ENCODE peak calls at places on chromosomes 12 and 14, in eight cellular contexts. One of them, this sample, is unnamed. For H3K27me3, the result is how much of the 10 kb centered on the place peaks cover.

GRCh38 chr12:53325539-53326061 is 4.2 kb upstream of the AAAS start:
- DNase-seq in heart left ventricle: no peak
- DNase-seq in Peyer's patch: peak
- DNase-seq in IMR-90: no peak
- DNase-seq in fibroblast of lung: no peak
- DNase-seq in right atrium auricular region: peak
- DNase-seq in left ventricle myocardium inferior: peak
- DNase-seq in CD8-positive, alpha-beta memory T cell: no peak
- DNase-seq in this sample: peak

GRCh38 chr14:52079239-52079956 is 10.5 kb upstream of the NID2 start:
- DNase-seq in heart left ventricle: no peak
- DNase-seq in Peyer's patch: no peak
- DNase-seq in IMR-90: peak
- DNase-seq in fibroblast of lung: no peak
- DNase-seq in right atrium auricular region: no peak
- DNase-seq in left ventricle myocardium inferior: no peak
- DNase-seq in CD8-positive, alpha-beta memory T cell: no peak
- DNase-seq in this sample: no peak

GRCh38 chr12:109737631-109738030 is 24.0 kb downstream of the FAM222A start:
- DNase-seq in heart left ventricle: peak
- DNase-seq in Peyer's patch: no peak
- DNase-seq in IMR-90: no peak
- DNase-seq in fibroblast of lung: no peak
- DNase-seq in right atrium auricular region: no peak
- DNase-seq in left ventricle myocardium inferior: no peak
- DNase-seq in CD8-positive, alpha-beta memory T cell: no peak
- DNase-seq in this sample: peak

GRCh38 chr12:42017036-42017435 is 127.6 kb downstream of the GXYLT1 start:
- DNase-seq in heart left ventricle: no peak
- DNase-seq in Peyer's patch: no peak
- DNase-seq in IMR-90: no peak
- DNase-seq in fibroblast of lung: no peak
- DNase-seq in right atrium auricular region: no peak
- DNase-seq in left ventricle myocardium inferior: no peak
- DNase-seq in CD8-positive, alpha-beta memory T cell: no peak
- DNase-seq in this sample: no peak

GRCh38 chr12:120546050-120546386 is 11.9 kb downstream of the RNF10 start:
- DNase-seq in heart left ventricle: no peak
- DNase-seq in Peyer's patch: no peak
- DNase-seq in IMR-90: no peak
- DNase-seq in fibroblast of lung: no peak
- DNase-seq in right atrium auricular region: no peak
- DNase-seq in left ventricle myocardium inferior: no peak
- DNase-seq in CD8-positive, alpha-beta memory T cell: no peak
- DNase-seq in this sample: no peak

GRCh38 chr12:122437656-122438121 is 15.2 kb upstream of the CLIP1 start:
- DNase-seq in heart left ventricle: peak
- DNase-seq in Peyer's patch: no peak
- DNase-seq in IMR-90: peak
- DNase-seq in fibroblast of lung: peak
- DNase-seq in right atrium auricular region: peak
- DNase-seq in left ventricle myocardium inferior: peak
- DNase-seq in CD8-positive, alpha-beta memory T cell: no peak
- DNase-seq in this sample: peak

GRCh38 chr14:36524874-36525745 is 5.1 kb upstream of the NKX2-1 start:
- DNase-seq in heart left ventricle: no peak
- DNase-seq in Peyer's patch: no peak
- DNase-seq in IMR-90: no peak
- DNase-seq in fibroblast of lung: no peak
- DNase-seq in right atrium auricular region: no peak
- DNase-seq in left ventricle myocardium inferior: no peak
- DNase-seq in CD8-positive, alpha-beta memory T cell: no peak
- DNase-seq in this sample: no peak

GRCh38 chr12:124630791-124631313 is 63.4 kb upstream of the NCOR2 start:
- DNase-seq in heart left ventricle: no peak
- DNase-seq in Peyer's patch: no peak
- DNase-seq in IMR-90: no peak
- DNase-seq in fibroblast of lung: no peak
- DNase-seq in right atrium auricular region: no peak
- DNase-seq in left ventricle myocardium inferior: no peak
- DNase-seq in CD8-positive, alpha-beta memory T cell: no peak
- DNase-seq in this sample: no peak

GRCh38 chr14:36238666-36239363 is 62.3 kb upstream of the PTCSC3 start:
- DNase-seq in heart left ventricle: no peak
- DNase-seq in Peyer's patch: no peak
- DNase-seq in IMR-90: peak
- DNase-seq in fibroblast of lung: peak
- DNase-seq in right atrium auricular region: no peak
- DNase-seq in left ventricle myocardium inferior: no peak
- DNase-seq in CD8-positive, alpha-beta memory T cell: no peak
- DNase-seq in this sample: no peak

GRCh38 chr12:51028126-51028810 is 2.1 kb upstream of the SLC11A2 start:
- DNase-seq in heart left ventricle: no peak
- DNase-seq in Peyer's patch: no peak
- DNase-seq in IMR-90: peak
- DNase-seq in fibroblast of lung: peak
- DNase-seq in right atrium auricular region: no peak
- DNase-seq in left ventricle myocardium inferior: no peak
- DNase-seq in CD8-positive, alpha-beta memory T cell: no peak
- DNase-seq in this sample: no peak

GRCh38 chr12:51025182-51025747 is 919 bp downstream of the SLC11A2 start:
- DNase-seq in heart left ventricle: no peak
- DNase-seq in Peyer's patch: no peak
- DNase-seq in IMR-90: no peak
- DNase-seq in fibroblast of lung: peak
- DNase-seq in right atrium auricular region: no peak
- DNase-seq in left ventricle myocardium inferior: no peak
- DNase-seq in CD8-positive, alpha-beta memory T cell: peak
- DNase-seq in this sample: no peak

GRCh38 chr12:51025748-51026654 is at the start of gene SLC11A2:
- DNase-seq in heart left ventricle: peak
- DNase-seq in Peyer's patch: peak
- DNase-seq in IMR-90: peak
- DNase-seq in fibroblast of lung: peak
- DNase-seq in right atrium auricular region: peak
- DNase-seq in left ventricle myocardium inferior: peak
- DNase-seq in CD8-positive, alpha-beta memory T cell: peak
- DNase-seq in this sample: peak

GRCh38 chr12:51027342-51027835 is 1.2 kb upstream of the SLC11A2 start:
- DNase-seq in heart left ventricle: no peak
- DNase-seq in Peyer's patch: no peak
- DNase-seq in IMR-90: no peak
- DNase-seq in fibroblast of lung: no peak
- DNase-seq in right atrium auricular region: no peak
- DNase-seq in left ventricle myocardium inferior: no peak
- DNase-seq in CD8-positive, alpha-beta memory T cell: no peak
- DNase-seq in this sample: no peak

DNA sequence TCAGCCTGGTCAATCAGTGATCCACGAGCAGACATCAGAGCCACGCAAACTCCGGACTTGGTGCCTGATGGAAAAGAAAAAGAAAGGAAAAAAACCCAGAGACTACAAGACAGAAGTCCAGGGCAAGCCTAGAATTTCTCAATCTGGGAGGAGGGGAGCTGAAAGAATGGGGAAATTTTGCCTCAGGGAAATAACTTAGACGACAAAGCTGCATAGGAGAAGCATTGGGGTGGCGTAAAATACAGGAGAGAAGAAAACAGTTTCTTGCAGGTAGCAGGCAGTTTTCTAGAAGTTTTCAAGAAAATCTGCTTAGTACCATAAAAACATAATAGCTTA is 2.6 kb upstream of the SLC11A2 start:
- DNase-seq in heart left ventricle: no peak
- DNase-seq in Peyer's patch: no peak
- DNase-seq in IMR-90: no peak
- DNase-seq in fibroblast of lung: no peak
- DNase-seq in right atrium auricular region: no peak
- DNase-seq in left ventricle myocardium inferior: no peak
- DNase-seq in CD8-positive, alpha-beta memory T cell: no peak
- DNase-seq in this sample: no peak
- H3K4me3 ChIP-seq in heart left ventricle: no peak
- H3K4me3 ChIP-seq in Peyer's patch: peak
- H3K4me3 ChIP-seq in IMR-90: no peak
- H3K4me3 ChIP-seq in fibroblast of lung: no peak
- H3K4me3 ChIP-seq in right atrium auricular region: no peak
- H3K4me3 ChIP-seq in left ventricle myocardium inferior: no peak
- H3K4me3 ChIP-seq in CD8-positive, alpha-beta memory T cell: no peak
- H3K4me3 ChIP-seq in this sample: no peak

DNA sequence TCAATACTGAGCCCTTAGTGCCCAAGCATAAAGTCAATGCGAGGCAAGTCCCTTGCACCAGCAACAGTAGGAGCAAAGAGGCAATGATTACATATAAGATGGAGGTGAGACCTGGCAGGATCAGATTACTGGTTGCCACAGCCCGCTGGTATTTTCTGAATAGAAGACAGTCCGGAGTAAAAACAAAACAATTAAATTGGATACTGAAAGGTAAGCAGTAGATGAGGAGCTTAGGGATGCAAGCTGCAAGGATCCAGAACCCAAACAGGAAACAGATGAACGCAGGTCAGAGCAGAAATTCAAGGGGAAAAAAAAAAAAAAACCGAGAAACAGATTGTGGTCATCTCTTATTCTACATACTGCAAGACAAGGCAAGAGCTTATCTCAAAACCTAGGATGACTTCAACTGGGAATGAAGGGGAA is 119.6 kb downstream of the MED13L start:
- DNase-seq in heart left ventricle: no peak
- DNase-seq in Peyer's patch: no peak
- DNase-seq in IMR-90: no peak
- DNase-seq in fibroblast of lung: no peak
- DNase-seq in right atrium auricular region: no peak
- DNase-seq in left ventricle myocardium inferior: no peak
- DNase-seq in CD8-positive, alpha-beta memory T cell: no peak
- DNase-seq in this sample: no peak
- H3K27me3 ChIP-seq in heart left ventricle: under half
- H3K27me3 ChIP-seq in Peyer's patch: under half
- H3K27me3 ChIP-seq in IMR-90: under half
- H3K27me3 ChIP-seq in fibroblast of lung: under half
- H3K27me3 ChIP-seq in right atrium auricular region: under half
- H3K27me3 ChIP-seq in left ventricle myocardium inferior: under half
- H3K27me3 ChIP-seq in CD8-positive, alpha-beta memory T cell: under half
- H3K27me3 ChIP-seq in this sample: under half

DNA sequence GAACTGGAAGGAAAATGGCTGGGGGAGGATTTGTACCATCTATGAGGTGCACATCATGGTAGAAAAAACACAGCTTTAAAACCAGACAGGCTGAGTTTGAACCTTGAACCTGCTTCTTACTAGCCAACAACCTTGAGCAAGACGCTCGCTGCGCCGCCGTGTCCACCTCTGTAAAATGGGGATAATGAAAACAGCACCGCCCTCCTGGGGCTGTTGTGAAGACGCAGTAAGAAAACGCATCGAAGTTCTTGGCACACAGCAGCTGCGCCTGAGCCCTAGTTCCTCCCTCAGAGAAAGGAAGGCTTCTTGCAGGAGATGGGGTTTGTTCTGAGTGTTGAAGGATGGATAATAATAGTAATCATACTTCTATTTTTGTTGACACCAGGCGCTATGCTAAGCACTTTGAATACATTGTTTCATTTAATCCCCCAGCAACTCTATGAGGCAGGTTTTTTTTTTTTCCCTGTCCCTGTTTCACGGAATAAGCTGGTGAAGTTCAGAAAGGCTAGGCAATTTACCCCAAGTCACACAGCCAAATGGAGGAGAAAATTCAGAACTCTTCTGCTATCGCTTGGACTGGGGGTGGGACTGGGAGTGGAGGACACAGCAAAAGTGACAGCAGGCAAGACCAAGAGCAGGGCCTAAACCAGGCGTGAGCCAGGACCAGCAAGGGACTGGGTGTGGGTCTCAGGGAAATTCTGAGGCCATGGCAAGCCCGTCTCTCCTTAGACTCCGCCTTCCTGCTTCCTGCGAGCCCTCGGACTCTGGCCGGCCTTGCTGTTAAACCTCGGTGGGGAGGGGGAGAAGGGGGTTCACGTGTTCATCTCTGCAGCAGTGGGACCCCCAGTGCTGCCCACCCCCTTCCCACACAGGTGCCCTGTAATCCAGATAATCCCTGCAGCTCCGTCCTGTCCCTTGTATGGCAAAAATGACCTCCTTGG is 97.5 kb downstream of the LRRC74A start:
- DNase-seq in heart left ventricle: no peak
- DNase-seq in Peyer's patch: no peak
- DNase-seq in IMR-90: no peak
- DNase-seq in fibroblast of lung: no peak
- DNase-seq in right atrium auricular region: no peak
- DNase-seq in left ventricle myocardium inferior: no peak
- DNase-seq in CD8-positive, alpha-beta memory T cell: no peak
- DNase-seq in this sample: no peak
- H3K4me3 ChIP-seq in heart left ventricle: no peak
- H3K4me3 ChIP-seq in Peyer's patch: no peak
- H3K4me3 ChIP-seq in IMR-90: no peak
- H3K4me3 ChIP-seq in fibroblast of lung: no peak
- H3K4me3 ChIP-seq in right atrium auricular region: no peak
- H3K4me3 ChIP-seq in left ventricle myocardium inferior: no peak
- H3K4me3 ChIP-seq in CD8-positive, alpha-beta memory T cell: no peak
- H3K4me3 ChIP-seq in this sample: no peak

GRCh38 chr14:57470909-57471308 is 22.7 kb downstream of the CCDC198 start:
- DNase-seq in heart left ventricle: no peak
- DNase-seq in Peyer's patch: no peak
- DNase-seq in IMR-90: no peak
- DNase-seq in fibroblast of lung: no peak
- DNase-seq in right atrium auricular region: no peak
- DNase-seq in left ventricle myocardium inferior: no peak
- DNase-seq in CD8-positive, alpha-beta memory T cell: no peak
- DNase-seq in this sample: no peak
- H3K27me3 ChIP-seq in heart left ventricle: under half
- H3K27me3 ChIP-seq in Peyer's patch: under half
- H3K27me3 ChIP-seq in IMR-90: under half
- H3K27me3 ChIP-seq in fibroblast of lung: under half
- H3K27me3 ChIP-seq in right atrium auricular region: under half
- H3K27me3 ChIP-seq in left ventricle myocardium inferior: under half
- H3K27me3 ChIP-seq in CD8-positive, alpha-beta memory T cell: under half
- H3K27me3 ChIP-seq in this sample: under half

This sample was measured in suprapubic skin.